ENCODE peak calls at places on chromosomes 3 and 15, in six cellular contexts. I is T-helper 17 cell; L is activated T-cell treated with anti-CD3 and anti-CD28 coated beads, Interleukin-2, amount 50 U/mL, for 48 hours; D is endothelial cell; R is NCI-H2171; V is ACHN. J is an unnamed sample.

GRCh38 chr3:48038971-48039481 is 22.8 kb upstream of the MAP4 start:
- DNase-seq in I (no peak), L (no peak), D (no peak), R (no peak), V (no peak), J (no peak)

GRCh38 chr3:46266598-46266997 is 24.3 kb downstream of the CCR3 start:
- DNase-seq in I (no peak), L (no peak), D (no peak), R (no peak), V (no peak), J (no peak)

GRCh38 chr15:59437777-59438574 is at the start of gene FAM81A:
- DNase-seq in I (no peak), L (peak), D (peak), R (peak), V (peak), J (peak)

GRCh38 chr15:99014803-99015676 is 7.4 kb upstream of the PGPEP1L start:
- DNase-seq in I (no peak), L (peak), D (peak), R (peak), V (peak), J (peak)

GRCh38 chr3:99419111-99419510 is 219.3 kb upstream of the COL8A1 start:
- DNase-seq in I (no peak), L (no peak), D (no peak), R (no peak), V (no peak), J (no peak)

GRCh38 chr15:42725331-42725903 is 11.5 kb downstream of the CDAN1 start:
- DNase-seq in I (no peak), L (no peak), D (no peak), R (no peak), V (no peak), J (no peak)

GRCh38 chr3:72411843-72412242 is 436.4 kb downstream of the SHQ1 start:
- DNase-seq in I (no peak), L (no peak), D (no peak), R (no peak), V (no peak), J (no peak)

GRCh38 chr15:51380999-51381806 is 39.7 kb downstream of the GLDN start:
- DNase-seq in I (no peak), L (peak), D (peak), R (peak), V (peak), J (peak)

GRCh38 chr3:129783470-129783869 is 110.0 kb downstream of the TMCC1 start:
- DNase-seq in I (no peak), L (no peak), D (no peak), R (no peak), V (no peak), J (no peak)

GRCh38 chr3:23811117-23811487 is 5.3 kb downstream of the UBE2E1 start:
- DNase-seq in I (no peak), L (no peak), D (no peak), R (no peak), V (peak), J (peak)

J was measured in HT-29.